ENCODE peak calls at places on chromosomes 11 and 22, in four cellular contexts. B, P, E and A are unnamed samples.

GRCh38 chr11:11857769-11858168 is 16.0 kb downstream of the USP47 start:
- DNase-seq in P (no peak), E (no peak), B (no peak), A (no peak)

GRCh38 chr11:123407124-123407995 is 22.7 kb upstream of the GRAMD1B start:
- DNase-seq in B (peak; percentile 70), P (peak; percentile 73), E (peak; percentile 62), A (peak; percentile 35)

GRCh38 chr11:37352485-37352884 is 754.4 kb upstream of the RAG2 start:
- DNase-seq in E (no peak), B (no peak), P (no peak), A (no peak)

GRCh38 chr11:100757636-100758035 is 70.5 kb downstream of the ARHGAP42 start:
- DNase-seq in E (no peak), P (no peak), B (no peak), A (no peak)

GRCh38 chr11:7115775-7116174 is 27.0 kb downstream of the RBMXL2 start:
- DNase-seq in B (no peak), P (no peak), E (no peak), A (no peak)

GRCh38 chr22:26322179-26322905 is 106.7 kb upstream of the ASPHD2 start:
- DNase-seq in P (no peak), B (peak; percentile 97), E (no peak), A (peak; percentile 93)

GRCh38 chr11:113476553-113476952 is 1.4 kb upstream of the DRD2 start:
- DNase-seq in B (no peak), P (no peak), E (no peak), A (no peak)

GRCh38 chr22:19817561-19818263 is 37.0 kb downstream of the GNB1L start:
- DNase-seq in B (no peak), E (no peak), P (peak; percentile 17), A (no peak)

GRCh38 chr11:14089690-14090462 is 127.4 kb downstream of the SPON1 start:
- DNase-seq in E (no peak), P (no peak), B (no peak), A (no peak)

GRCh38 chr11:19628018-19628417 is 84.6 kb upstream of the NAV2 start:
- DNase-seq in P (no peak), B (peak; percentile 81), E (no peak), A (no peak)

GRCh38 chr11:111193924-111194490 is 51.5 kb upstream of the POU2AF2 start:
- DNase-seq in E (no peak), B (no peak), P (no peak), A (no peak)

GRCh38 chr11:111185259-111185658 is 60.3 kb upstream of the POU2AF2 start:
- DNase-seq in B (peak; percentile 60), P (no peak), E (no peak), A (peak; percentile 26)

GRCh38 chr11:111186308-111186967 is 59.1 kb upstream of the POU2AF2 start:
- DNase-seq in B (no peak), E (no peak), P (no peak), A (no peak)

GRCh38 chr11:111194789-111195188 is 50.7 kb upstream of the POU2AF2 start:
- DNase-seq in E (no peak), B (no peak), P (no peak), A (no peak)

DNA sequence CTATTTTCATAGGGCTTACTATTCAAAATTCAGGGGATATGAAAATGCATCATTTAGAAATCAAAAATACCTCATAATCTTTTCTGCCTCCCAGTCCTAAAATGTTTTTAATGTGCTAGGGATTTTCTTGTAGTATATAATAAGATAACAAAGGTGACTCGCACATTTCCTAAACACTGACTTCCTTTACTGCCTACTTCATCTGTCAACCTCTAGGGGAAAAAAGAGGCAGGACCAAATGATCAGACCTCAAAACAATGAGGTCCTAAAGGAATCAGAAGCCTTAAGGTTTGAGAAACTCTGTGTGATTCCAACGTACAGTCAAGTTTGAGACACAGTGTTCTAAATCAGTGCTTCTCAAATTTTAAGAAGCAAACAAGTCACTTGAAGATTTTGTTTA is 56.1 kb upstream of the POU2AF2 start:
- DNase-seq in E (no peak), P (no peak), B (no peak), A (no peak)
- H3K4me3 ChIP-seq in E (no peak overlapping the region), P (no peak overlapping the region), B (no peak overlapping the region), A (no peak overlapping the region)

GRCh38 chr11:124863826-124864165 is 1.4 kb upstream of the ROBO3 start:
- DNase-seq in B (no peak), E (peak; percentile 8), P (no peak), A (no peak)
- H3K4me3 ChIP-seq in B (no peak overlapping the region), E (no peak overlapping the region), P (no peak overlapping the region), A (no peak overlapping the region)

GRCh38 chr22:37229805-37230672 is 14.0 kb downstream of the RAC2 start:
- DNase-seq in E (peak; percentile 59), P (peak; percentile 67), B (peak; percentile 73), A (no peak)
- H3K4me3 ChIP-seq in E (no peak overlapping the region), P (no peak overlapping the region), B (no peak overlapping the region), A (no peak overlapping the region)

DNA sequence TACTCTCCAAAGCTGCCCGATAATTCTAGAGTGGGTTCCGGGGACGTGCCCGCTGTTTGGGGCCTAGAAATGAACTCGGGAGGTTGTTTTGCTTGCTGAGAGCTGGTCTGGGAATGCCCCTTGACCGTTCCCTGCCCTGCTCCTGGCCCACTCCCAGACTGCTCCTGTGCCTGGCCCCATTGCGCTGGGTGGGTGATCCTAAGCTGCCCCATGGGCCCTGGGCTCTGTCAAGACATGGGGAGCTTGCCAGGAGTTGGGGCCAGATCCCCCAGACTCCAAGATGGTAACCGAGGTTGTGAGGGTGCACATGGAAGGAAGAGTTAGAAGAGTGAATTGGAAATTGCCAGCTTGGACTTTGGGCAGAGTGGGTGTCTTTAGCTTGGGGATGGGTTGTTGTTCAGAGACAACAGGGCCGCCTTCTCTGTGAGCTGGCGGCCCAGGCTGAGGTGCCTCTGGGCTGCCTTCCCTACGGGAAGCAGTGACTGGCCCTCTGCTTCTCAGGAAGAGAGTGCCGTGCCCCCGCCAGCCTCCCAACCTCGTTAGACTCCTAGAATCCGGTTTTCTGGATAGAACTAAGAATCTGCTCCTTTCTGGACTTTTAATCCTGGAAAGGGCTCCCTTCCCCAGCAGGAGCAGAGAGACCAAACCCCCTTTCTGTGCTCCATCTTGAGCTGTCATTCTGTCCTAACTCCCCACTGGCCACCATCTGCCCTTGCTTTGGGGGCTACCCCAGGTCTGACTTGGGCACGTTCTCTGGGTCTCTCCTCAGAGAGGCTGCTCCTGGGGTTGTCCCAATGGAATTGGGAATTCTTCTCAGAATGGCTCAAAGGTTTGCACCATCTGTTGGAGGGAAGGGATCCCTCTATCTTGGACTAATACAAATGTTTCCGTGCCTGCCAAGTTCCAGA is 1.8 kb downstream of the ST3GAL4 start:
- DNase-seq in B (no peak), P (no peak), E (no peak), A (no peak)
- H3K4me3 ChIP-seq in B (peak overlapping the region; percentile 87), P (peak overlapping the region; percentile 73), E (peak overlapping the region; percentile 56), A (peak overlapping the region; percentile 60)

DNA sequence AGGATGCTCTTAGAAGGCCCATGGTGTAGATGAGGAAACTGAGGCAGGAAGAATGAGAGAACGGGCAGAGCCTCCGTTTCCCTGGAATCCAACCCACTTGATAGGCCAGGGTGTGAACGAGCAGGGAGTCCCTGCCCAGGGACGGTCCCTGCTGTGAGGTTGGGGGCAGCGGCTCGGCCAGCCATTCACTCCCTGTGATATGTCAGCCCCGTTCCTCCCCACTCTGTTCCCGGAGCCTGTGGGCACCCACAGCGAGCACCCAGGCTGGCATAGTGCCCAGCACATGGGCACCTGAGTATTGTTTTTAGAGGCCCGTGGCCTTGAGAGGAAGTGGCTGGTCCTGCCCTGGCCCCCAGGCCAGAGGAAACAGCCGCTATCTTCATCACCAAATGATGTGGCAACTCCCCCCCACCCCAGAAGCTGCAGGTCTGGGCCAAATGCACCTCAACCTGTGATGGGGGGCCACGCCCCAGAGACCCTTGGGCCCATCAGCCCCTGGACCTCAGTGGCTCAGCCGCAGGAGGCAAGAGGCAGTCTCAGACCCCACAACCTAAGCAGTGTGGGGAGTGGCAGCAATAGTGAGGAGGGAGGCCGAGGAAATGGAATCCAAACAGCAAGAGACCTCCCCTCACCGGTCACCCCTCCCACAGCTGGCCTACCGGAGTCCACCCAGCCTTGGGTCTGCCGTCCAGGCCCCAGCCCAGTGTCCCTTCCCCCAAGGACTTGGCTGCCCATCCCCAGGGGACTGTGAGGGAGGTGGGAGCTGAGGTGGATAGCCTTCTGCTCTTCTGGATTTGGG is 2.1 kb downstream of the ALDH3B1 start:
- DNase-seq in P (no peak), B (no peak), E (no peak), A (no peak)
- H3K4me3 ChIP-seq in P (no peak overlapping the region), B (no peak overlapping the region), E (no peak overlapping the region), A (no peak overlapping the region)

GRCh38 chr11:93082900-93083299 is 113.4 kb downstream of the MTNR1B start:
- DNase-seq in E (no peak), P (no peak), B (no peak), A (no peak)

GRCh38 chr11:93081694-93082093 is 112.2 kb downstream of the MTNR1B start:
- DNase-seq in P (no peak), B (no peak), E (no peak), A (no peak)

GRCh38 chr11:93085097-93085496 is 112.7 kb downstream of the SLC36A4 start:
- DNase-seq in P (no peak), B (no peak), E (no peak), A (no peak)

GRCh38 chr11:93075782-93076181 is 106.3 kb downstream of the MTNR1B start:
- DNase-seq in E (no peak), B (no peak), P (no peak), A (no peak)

GRCh38 chr11:93080146-93080759 is 110.8 kb downstream of the MTNR1B start:
- DNase-seq in B (no peak), E (no peak), P (no peak), A (no peak)
- H3K4me3 ChIP-seq in B (no peak overlapping the region), E (no peak overlapping the region), P (no peak overlapping the region), A (no peak overlapping the region)

DNA sequence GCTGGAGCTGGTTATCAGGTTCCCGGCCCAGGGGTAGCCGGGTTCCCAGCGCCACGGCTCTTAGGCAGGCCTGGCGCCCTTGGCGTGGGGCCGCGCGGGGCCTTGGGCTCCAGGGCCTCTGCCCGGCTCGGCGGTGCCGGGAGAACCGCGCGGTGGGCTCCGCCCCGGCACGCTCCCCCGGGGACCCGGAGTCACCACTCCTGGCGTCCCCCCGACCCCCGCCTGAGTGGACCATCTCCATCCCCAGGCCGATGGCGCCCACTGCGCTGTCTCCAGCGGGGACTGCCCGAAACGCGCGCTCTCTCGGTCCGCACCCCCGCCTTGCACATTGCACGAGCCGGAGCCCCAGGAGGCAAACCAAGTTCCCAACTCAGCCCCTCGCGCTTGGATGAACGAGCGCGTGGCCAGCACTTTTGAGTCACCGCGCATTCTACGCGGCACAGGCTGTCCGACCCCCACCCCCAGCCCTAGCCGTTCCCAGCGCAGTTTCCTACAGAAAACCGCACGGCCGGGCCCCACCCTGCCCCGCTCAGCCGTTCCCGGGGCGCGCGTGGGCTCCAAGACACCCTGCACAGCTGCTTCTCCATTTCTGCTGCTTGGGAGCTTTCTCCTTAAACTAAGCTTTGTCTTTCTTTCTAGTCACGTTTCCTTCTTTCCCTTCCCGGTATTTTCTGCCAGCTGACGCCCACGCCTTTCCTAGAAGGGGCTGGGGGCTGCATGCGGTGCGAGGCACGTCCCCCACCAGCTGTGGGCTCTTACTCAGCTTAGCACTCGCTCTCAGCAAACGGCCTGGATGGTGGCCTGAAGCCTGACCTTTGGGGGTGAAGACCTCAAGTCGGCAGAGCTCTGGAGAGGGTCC is 650 bp upstream of the CHID1 start:
- DNase-seq in B (peak; percentile 53), P (peak; percentile 42), E (no peak), A (no peak)
- H3K4me3 ChIP-seq in B (peak overlapping the region; percentile 67), P (peak overlapping the region; percentile 75), E (peak overlapping the region; percentile 90), A (peak overlapping the region; percentile 89)